ENCODE peak calls at places on chromosomes 12 and 14, in four cellular contexts. One of them, this sample, is unnamed. For H3K36me3, the result is how much of the 10 kb centered on the place peaks cover.

GRCh38 chr12:10361622-10362021 is 28.2 kb downstream of the KLRK1 start:
- DNase-seq in neuronal stem cell: no peak
- DNase-seq in mesenchymal stem cell: peak
- DNase-seq in right lobe of liver: no peak
- DNase-seq in this sample: no peak

GRCh38 chr12:78194448-78194847 is 363.8 kb downstream of the NAV3 start:
- DNase-seq in neuronal stem cell: no peak
- DNase-seq in mesenchymal stem cell: peak
- DNase-seq in right lobe of liver: no peak
- DNase-seq in this sample: no peak

GRCh38 chr14:103194256-103195045 is 71.2 kb downstream of the TNFAIP2 start:
- DNase-seq in neuronal stem cell: no peak
- DNase-seq in mesenchymal stem cell: peak
- DNase-seq in right lobe of liver: no peak
- DNase-seq in this sample: no peak

GRCh38 chr12:12671850-12672660 is 23.9 kb downstream of the GPR19 start:
- DNase-seq in neuronal stem cell: no peak
- DNase-seq in mesenchymal stem cell: peak
- DNase-seq in right lobe of liver: no peak
- DNase-seq in this sample: no peak

GRCh38 chr12:111767362-111768158 is 827 bp downstream of the ALDH2 start:
- DNase-seq in neuronal stem cell: no peak
- DNase-seq in mesenchymal stem cell: peak
- DNase-seq in right lobe of liver: no peak
- DNase-seq in this sample: no peak

GRCh38 chr12:97984951-97985350 is 522.3 kb downstream of the RMST start:
- DNase-seq in neuronal stem cell: no peak
- DNase-seq in mesenchymal stem cell: no peak
- DNase-seq in right lobe of liver: no peak
- DNase-seq in this sample: no peak

GRCh38 chr12:52063081-52063985 is 6.4 kb upstream of the ATG101 start:
- DNase-seq in neuronal stem cell: no peak
- DNase-seq in mesenchymal stem cell: no peak
- DNase-seq in right lobe of liver: no peak
- DNase-seq in this sample: no peak

GRCh38 chr14:33229269-33229924 is 290.7 kb downstream of the NPAS3 start:
- DNase-seq in neuronal stem cell: no peak
- DNase-seq in mesenchymal stem cell: peak
- DNase-seq in right lobe of liver: no peak
- DNase-seq in this sample: no peak

GRCh38 chr12:114186241-114187002 is 219.5 kb downstream of the TBX5 start:
- DNase-seq in neuronal stem cell: peak
- DNase-seq in mesenchymal stem cell: no peak
- DNase-seq in right lobe of liver: no peak
- DNase-seq in this sample: no peak

GRCh38 chr12:124413401-124413800 is 118.5 kb downstream of the RFLNA start:
- DNase-seq in neuronal stem cell: no peak
- DNase-seq in mesenchymal stem cell: no peak
- DNase-seq in right lobe of liver: no peak
- DNase-seq in this sample: no peak

GRCh38 chr12:5533368-5533767 is 101.5 kb downstream of the NTF3 start:
- DNase-seq in neuronal stem cell: no peak
- DNase-seq in mesenchymal stem cell: no peak
- DNase-seq in right lobe of liver: no peak
- DNase-seq in this sample: no peak

GRCh38 chr12:119235352-119235751 is 56.6 kb downstream of the HSPB8 start:
- DNase-seq in neuronal stem cell: no peak
- DNase-seq in mesenchymal stem cell: no peak
- DNase-seq in right lobe of liver: no peak
- DNase-seq in this sample: no peak

GRCh38 chr12:46349253-46349652 is 23.3 kb downstream of the SLC38A2 start:
- DNase-seq in neuronal stem cell: no peak
- DNase-seq in mesenchymal stem cell: no peak
- DNase-seq in right lobe of liver: no peak
- DNase-seq in this sample: no peak

GRCh38 chr12:42652048-42652447 is 62.5 kb upstream of the PRICKLE1 start:
- DNase-seq in neuronal stem cell: no peak
- DNase-seq in mesenchymal stem cell: no peak
- DNase-seq in right lobe of liver: no peak
- DNase-seq in this sample: no peak

GRCh38 chr14:72929316-72930080 is 3.2 kb downstream of the DCAF4 start:
- DNase-seq in neuronal stem cell: no peak
- DNase-seq in mesenchymal stem cell: no peak
- DNase-seq in right lobe of liver: no peak
- DNase-seq in this sample: no peak

GRCh38 chr12:99287136-99287535 is 360.4 kb upstream of the GARIN6 start:
- DNase-seq in neuronal stem cell: no peak
- DNase-seq in mesenchymal stem cell: no peak
- DNase-seq in right lobe of liver: no peak
- DNase-seq in this sample: no peak

GRCh38 chr14:38549549-38549948 is 293.7 kb upstream of the CLEC14A start:
- DNase-seq in neuronal stem cell: no peak
- DNase-seq in mesenchymal stem cell: no peak
- DNase-seq in right lobe of liver: no peak
- DNase-seq in this sample: no peak

GRCh38 chr12:57549909-57550627 is at the start of gene KIF5A:
- DNase-seq in neuronal stem cell: peak
- DNase-seq in mesenchymal stem cell: no peak
- DNase-seq in right lobe of liver: no peak
- DNase-seq in this sample: peak

GRCh38 chr12:105921055-105921454 is 217.7 kb downstream of the NUAK1 start:
- DNase-seq in neuronal stem cell: no peak
- DNase-seq in mesenchymal stem cell: no peak
- DNase-seq in right lobe of liver: no peak
- DNase-seq in this sample: no peak

GRCh38 chr14:67285876-67286452 is 44.7 kb downstream of the PALS1 start:
- DNase-seq in neuronal stem cell: no peak
- DNase-seq in mesenchymal stem cell: peak
- DNase-seq in right lobe of liver: no peak
- DNase-seq in this sample: no peak

GRCh38 chr14:54570651-54571415 is 3.9 kb downstream of the SAMD4A start:
- DNase-seq in neuronal stem cell: no peak
- DNase-seq in mesenchymal stem cell: peak
- DNase-seq in right lobe of liver: no peak
- DNase-seq in this sample: no peak

GRCh38 chr12:93177208-93178153 is 200.2 kb upstream of the NUDT4 start:
- DNase-seq in neuronal stem cell: no peak
- DNase-seq in mesenchymal stem cell: peak
- DNase-seq in right lobe of liver: no peak
- DNase-seq in this sample: no peak

GRCh38 chr12:1911598-1912575 is 6.6 kb downstream of the CACNA2D4 start:
- DNase-seq in neuronal stem cell: no peak
- DNase-seq in mesenchymal stem cell: no peak
- DNase-seq in right lobe of liver: no peak
- DNase-seq in this sample: no peak

GRCh38 chr14:21069388-21070082 is 569 bp upstream of the ARHGEF40 start:
- DNase-seq in neuronal stem cell: peak
- DNase-seq in mesenchymal stem cell: peak
- DNase-seq in right lobe of liver: no peak
- DNase-seq in this sample: peak

GRCh38 chr12:65826513-65827171 is 2.4 kb downstream of the HMGA2 start:
- DNase-seq in neuronal stem cell: no peak
- DNase-seq in mesenchymal stem cell: peak
- DNase-seq in right lobe of liver: no peak
- DNase-seq in this sample: no peak

GRCh38 chr12:70885952-70886351 is 34.6 kb downstream of the PTPRR start:
- DNase-seq in neuronal stem cell: no peak
- DNase-seq in mesenchymal stem cell: no peak
- DNase-seq in right lobe of liver: no peak
- DNase-seq in this sample: no peak

GRCh38 chr14:65840786-65841185 is 428.3 kb downstream of the FUT8 start:
- DNase-seq in neuronal stem cell: no peak
- DNase-seq in mesenchymal stem cell: no peak
- DNase-seq in right lobe of liver: no peak
- DNase-seq in this sample: no peak

GRCh38 chr14:22955702-22956575 is 951 bp downstream of the HAUS4 start:
- DNase-seq in neuronal stem cell: no peak
- DNase-seq in mesenchymal stem cell: no peak
- DNase-seq in right lobe of liver: no peak
- DNase-seq in this sample: no peak

GRCh38 chr12:110637869-110638441 is 24.0 kb downstream of the TCTN1 start:
- DNase-seq in neuronal stem cell: no peak
- DNase-seq in mesenchymal stem cell: peak
- DNase-seq in right lobe of liver: no peak
- DNase-seq in this sample: no peak

GRCh38 chr12:52074006-52074405 is 4.2 kb downstream of the ATG101 start:
- DNase-seq in neuronal stem cell: no peak
- DNase-seq in mesenchymal stem cell: peak
- DNase-seq in right lobe of liver: no peak
- DNase-seq in this sample: no peak

GRCh38 chr14:70811065-70811464 is 1.8 kb upstream of the MAP3K9 start:
- DNase-seq in neuronal stem cell: no peak
- DNase-seq in mesenchymal stem cell: no peak
- DNase-seq in right lobe of liver: no peak
- DNase-seq in this sample: no peak
- H3K36me3 ChIP-seq in neuronal stem cell: under half
- H3K36me3 ChIP-seq in mesenchymal stem cell: under half
- H3K36me3 ChIP-seq in right lobe of liver: under half
- H3K36me3 ChIP-seq in this sample: under half

DNA sequence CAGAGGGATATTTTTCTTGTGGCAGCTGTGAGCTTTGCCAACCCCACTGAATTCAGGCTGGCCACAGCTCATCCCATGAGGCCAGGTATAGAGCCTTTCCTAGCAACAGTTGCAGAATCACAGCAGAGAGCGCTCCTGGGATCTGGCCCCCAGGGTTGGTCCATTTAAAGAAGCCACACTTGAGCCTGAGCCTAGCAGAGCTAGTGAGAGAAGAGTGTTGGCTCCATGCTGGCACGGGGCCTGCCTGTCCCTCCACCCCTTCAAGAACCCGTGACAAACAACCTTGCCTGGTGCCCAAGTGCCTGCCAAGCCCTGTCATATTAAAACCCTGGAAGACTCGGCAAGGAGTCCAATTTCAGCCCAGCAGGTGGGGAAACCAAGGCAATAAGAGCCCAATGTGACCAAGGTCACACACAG is 91.6 kb downstream of the LRRC74A start:
- DNase-seq in neuronal stem cell: no peak
- DNase-seq in mesenchymal stem cell: no peak
- DNase-seq in right lobe of liver: no peak
- DNase-seq in this sample: peak
- H3K4me3 ChIP-seq in neuronal stem cell: no peak
- H3K4me3 ChIP-seq in mesenchymal stem cell: no peak
- H3K4me3 ChIP-seq in right lobe of liver: no peak
- H3K4me3 ChIP-seq in this sample: no peak

GRCh38 chr12:104340177-104340576 is 36.6 kb downstream of the EID3 start:
- DNase-seq in neuronal stem cell: no peak
- DNase-seq in mesenchymal stem cell: no peak
- DNase-seq in right lobe of liver: no peak
- DNase-seq in this sample: no peak
- H3K36me3 ChIP-seq in neuronal stem cell: half or more
- H3K36me3 ChIP-seq in mesenchymal stem cell: under half
- H3K36me3 ChIP-seq in right lobe of liver: under half
- H3K36me3 ChIP-seq in this sample: half or more

GRCh38 chr14:100012928-100013327 is 52.3 kb upstream of the EVL start:
- DNase-seq in neuronal stem cell: no peak
- DNase-seq in mesenchymal stem cell: no peak
- DNase-seq in right lobe of liver: no peak
- DNase-seq in this sample: no peak
- H3K4me3 ChIP-seq in neuronal stem cell: no peak
- H3K4me3 ChIP-seq in mesenchymal stem cell: no peak
- H3K4me3 ChIP-seq in right lobe of liver: no peak
- H3K4me3 ChIP-seq in this sample: no peak

GRCh38 chr12:117178745-117179144 is 11.5 kb downstream of the FBXO21 start:
- DNase-seq in neuronal stem cell: no peak
- DNase-seq in mesenchymal stem cell: no peak
- DNase-seq in right lobe of liver: no peak
- DNase-seq in this sample: no peak
- H3K36me3 ChIP-seq in neuronal stem cell: half or more
- H3K36me3 ChIP-seq in mesenchymal stem cell: under half
- H3K36me3 ChIP-seq in right lobe of liver: under half
- H3K36me3 ChIP-seq in this sample: half or more

GRCh38 chr14:29927596-29928341 is at the start of gene PRKD1:
- DNase-seq in neuronal stem cell: peak
- DNase-seq in mesenchymal stem cell: peak
- DNase-seq in right lobe of liver: peak
- DNase-seq in this sample: peak
- H3K4me3 ChIP-seq in neuronal stem cell: peak
- H3K4me3 ChIP-seq in mesenchymal stem cell: peak
- H3K4me3 ChIP-seq in right lobe of liver: peak
- H3K4me3 ChIP-seq in this sample: peak

DNA sequence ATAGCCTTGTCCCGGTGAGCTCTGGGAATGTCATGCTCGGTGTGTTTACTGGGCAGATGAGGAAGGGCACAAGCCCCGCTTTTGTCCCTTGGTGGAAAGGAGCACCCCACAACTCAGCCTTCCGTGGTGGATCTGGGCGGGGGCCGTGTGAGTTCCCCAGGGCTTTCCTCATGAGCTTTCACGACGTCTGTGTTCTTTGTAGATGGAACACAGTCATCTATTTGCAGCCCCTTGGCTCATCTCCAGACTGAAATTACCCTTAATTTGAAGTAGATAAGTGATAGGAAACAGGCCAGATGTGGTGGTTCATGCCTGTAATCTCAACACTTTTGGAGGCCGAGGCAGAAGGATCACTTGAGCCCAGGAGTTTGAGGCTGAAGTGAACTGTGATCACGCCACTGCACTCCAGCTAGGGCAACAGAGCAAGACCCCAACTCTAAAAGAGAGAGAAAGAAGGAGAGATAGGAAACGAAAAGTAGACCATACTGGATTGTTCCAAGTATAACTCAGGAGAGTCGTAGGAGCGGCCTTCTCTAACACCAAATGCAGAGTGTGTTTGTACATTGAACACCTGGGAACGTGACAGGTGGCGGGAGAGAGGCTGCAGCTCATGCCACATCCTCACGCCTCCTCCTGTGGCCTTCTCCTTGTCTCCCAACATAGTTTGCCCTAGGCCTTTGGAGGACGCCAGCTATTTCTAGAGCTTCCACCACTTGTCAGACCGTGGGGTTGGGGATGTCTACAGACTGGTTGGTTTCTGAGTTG is 8.8 kb downstream of the P2RX4 start:
- DNase-seq in neuronal stem cell: no peak
- DNase-seq in mesenchymal stem cell: no peak
- DNase-seq in right lobe of liver: no peak
- DNase-seq in this sample: no peak
- H3K36me3 ChIP-seq in neuronal stem cell: under half
- H3K36me3 ChIP-seq in mesenchymal stem cell: under half
- H3K36me3 ChIP-seq in right lobe of liver: under half
- H3K36me3 ChIP-seq in this sample: under half

DNA sequence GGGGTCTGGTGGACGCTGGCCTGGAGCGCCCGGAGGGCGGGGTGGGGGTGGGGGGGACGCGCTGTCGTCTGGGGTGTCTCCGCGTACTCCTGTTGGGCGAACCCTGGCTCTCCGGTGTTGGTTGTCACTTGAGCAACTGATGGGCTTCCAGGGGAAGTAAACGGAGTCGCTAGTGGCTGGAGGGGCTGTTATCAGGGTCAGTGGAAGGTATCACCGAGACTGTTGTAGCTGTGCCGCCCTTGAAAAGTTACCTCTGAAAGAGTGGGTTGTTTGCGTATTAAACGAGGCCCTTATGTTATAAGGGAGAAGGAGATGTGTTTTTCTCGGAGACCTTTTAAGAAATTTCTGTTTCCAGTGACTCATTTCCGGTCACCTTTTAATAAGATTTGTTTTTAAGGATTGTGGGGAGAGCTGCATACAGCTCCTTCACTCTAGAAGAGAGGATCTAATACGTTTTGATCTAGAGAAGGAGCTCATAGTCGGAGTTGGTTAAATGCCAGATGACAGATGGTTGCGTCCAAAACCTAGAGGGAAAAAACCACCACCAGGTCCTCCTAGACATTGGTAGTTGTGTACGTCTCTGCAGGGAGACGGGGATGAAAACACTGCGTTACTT is 699 bp upstream of the DBX2 start:
- DNase-seq in neuronal stem cell: no peak
- DNase-seq in mesenchymal stem cell: no peak
- DNase-seq in right lobe of liver: no peak
- DNase-seq in this sample: no peak
- H3K4me3 ChIP-seq in neuronal stem cell: no peak
- H3K4me3 ChIP-seq in mesenchymal stem cell: peak
- H3K4me3 ChIP-seq in right lobe of liver: no peak
- H3K4me3 ChIP-seq in this sample: peak

This sample was measured in upper lobe of right lung.